ENCODE peak calls at places on chromosomes 2 and 18, in eight cellular contexts. One of them, this sample, is unnamed.

GRCh38 chr2:170816499-170817246 is at the start of gene GAD1:
- DNase-seq in DND-41: no peak
- DNase-seq in MM.1S: peak; percentile 75
- DNase-seq in hypothalamus: peak; percentile 44
- DNase-seq in T follicular helper cell: peak; percentile 18
- DNase-seq in HS-5: peak; percentile 53
- DNase-seq in NCI-H2029 treated with DMSO at 0.1 percent for 48 hours: peak; percentile 45
- DNase-seq in activated T-cell treated with anti-CD3 and anti-CD28 coated beads, Interleukin-2, amount 50 U/mL, for 24 hours: peak; percentile 79
- DNase-seq in this sample: peak; percentile 33

GRCh38 chr2:7773362-7773973 is 856.3 kb downstream of the RNF144A start:
- DNase-seq in DND-41: no peak
- DNase-seq in MM.1S: peak; percentile 19
- DNase-seq in hypothalamus: no peak
- DNase-seq in T follicular helper cell: no peak
- DNase-seq in HS-5: no peak
- DNase-seq in NCI-H2029 treated with DMSO at 0.1 percent for 48 hours: no peak
- DNase-seq in activated T-cell treated with anti-CD3 and anti-CD28 coated beads, Interleukin-2, amount 50 U/mL, for 24 hours: peak; percentile 62
- DNase-seq in this sample: no peak

GRCh38 chr18:48968412-48969215 is 17.8 kb upstream of the SMAD7 start:
- DNase-seq in DND-41: no peak
- DNase-seq in MM.1S: no peak
- DNase-seq in hypothalamus: no peak
- DNase-seq in T follicular helper cell: no peak
- DNase-seq in HS-5: no peak
- DNase-seq in NCI-H2029 treated with DMSO at 0.1 percent for 48 hours: no peak
- DNase-seq in activated T-cell treated with anti-CD3 and anti-CD28 coated beads, Interleukin-2, amount 50 U/mL, for 24 hours: no peak
- DNase-seq in this sample: no peak

GRCh38 chr2:86037141-86037794 is 68.4 kb downstream of the POLR1A start:
- DNase-seq in DND-41: peak; percentile 80
- DNase-seq in MM.1S: peak; percentile 89
- DNase-seq in hypothalamus: no peak
- DNase-seq in T follicular helper cell: no peak
- DNase-seq in HS-5: no peak
- DNase-seq in NCI-H2029 treated with DMSO at 0.1 percent for 48 hours: peak; percentile 39
- DNase-seq in activated T-cell treated with anti-CD3 and anti-CD28 coated beads, Interleukin-2, amount 50 U/mL, for 24 hours: peak; percentile 70
- DNase-seq in this sample: no peak

GRCh38 chr2:30321466-30321865 is 90.1 kb downstream of the LBH start:
- DNase-seq in DND-41: no peak
- DNase-seq in MM.1S: no peak
- DNase-seq in hypothalamus: no peak
- DNase-seq in T follicular helper cell: no peak
- DNase-seq in HS-5: no peak
- DNase-seq in NCI-H2029 treated with DMSO at 0.1 percent for 48 hours: no peak
- DNase-seq in activated T-cell treated with anti-CD3 and anti-CD28 coated beads, Interleukin-2, amount 50 U/mL, for 24 hours: no peak
- DNase-seq in this sample: no peak

GRCh38 chr2:41992700-41993070 is 55.1 kb upstream of the PKDCC start:
- DNase-seq in DND-41: no peak
- DNase-seq in MM.1S: no peak
- DNase-seq in hypothalamus: no peak
- DNase-seq in T follicular helper cell: no peak
- DNase-seq in HS-5: no peak
- DNase-seq in NCI-H2029 treated with DMSO at 0.1 percent for 48 hours: no peak
- DNase-seq in activated T-cell treated with anti-CD3 and anti-CD28 coated beads, Interleukin-2, amount 50 U/mL, for 24 hours: no peak
- DNase-seq in this sample: no peak

GRCh38 chr2:65053199-65053598 is 3.0 kb upstream of the CEP68 start:
- DNase-seq in DND-41: peak; percentile 51
- DNase-seq in MM.1S: peak; percentile 89
- DNase-seq in hypothalamus: no peak
- DNase-seq in T follicular helper cell: peak; percentile 14
- DNase-seq in HS-5: no peak
- DNase-seq in NCI-H2029 treated with DMSO at 0.1 percent for 48 hours: no peak
- DNase-seq in activated T-cell treated with anti-CD3 and anti-CD28 coated beads, Interleukin-2, amount 50 U/mL, for 24 hours: no peak
- DNase-seq in this sample: no peak

GRCh38 chr2:102504833-102505232 is 31.8 kb downstream of the SLC9A4 start:
- DNase-seq in DND-41: no peak
- DNase-seq in MM.1S: no peak
- DNase-seq in hypothalamus: no peak
- DNase-seq in T follicular helper cell: no peak
- DNase-seq in HS-5: no peak
- DNase-seq in NCI-H2029 treated with DMSO at 0.1 percent for 48 hours: no peak
- DNase-seq in activated T-cell treated with anti-CD3 and anti-CD28 coated beads, Interleukin-2, amount 50 U/mL, for 24 hours: no peak
- DNase-seq in this sample: no peak

GRCh38 chr2:151374426-151374825 is 17.0 kb downstream of the TNFAIP6 start:
- DNase-seq in DND-41: no peak
- DNase-seq in MM.1S: no peak
- DNase-seq in hypothalamus: no peak
- DNase-seq in T follicular helper cell: no peak
- DNase-seq in HS-5: peak; percentile 73
- DNase-seq in NCI-H2029 treated with DMSO at 0.1 percent for 48 hours: no peak
- DNase-seq in activated T-cell treated with anti-CD3 and anti-CD28 coated beads, Interleukin-2, amount 50 U/mL, for 24 hours: no peak
- DNase-seq in this sample: no peak

GRCh38 chr2:44230378-44230777 is 44.9 kb upstream of the SLC3A1 start:
- DNase-seq in DND-41: no peak
- DNase-seq in MM.1S: no peak
- DNase-seq in hypothalamus: no peak
- DNase-seq in T follicular helper cell: no peak
- DNase-seq in HS-5: no peak
- DNase-seq in NCI-H2029 treated with DMSO at 0.1 percent for 48 hours: no peak
- DNase-seq in activated T-cell treated with anti-CD3 and anti-CD28 coated beads, Interleukin-2, amount 50 U/mL, for 24 hours: no peak
- DNase-seq in this sample: no peak